ENCODE peak calls at places on chromosomes 12 and 14, in seven cellular contexts. Z is cardiac fibroblast, E is D721Med, N is MM.1S, I is PC-9, R is transverse colon, A is AG04450. M is an unnamed sample.

GRCh38 chr12:19836456-19836855 is 397.2 kb downstream of the AEBP2 start:
- DNase-seq in Z (no peak), E (no peak), N (no peak), I (no peak), R (no peak), A (no peak), M (no peak)

GRCh38 chr12:20473133-20473532 is 104.8 kb downstream of the PDE3A start:
- DNase-seq in Z (peak), E (no peak), N (no peak), I (no peak), R (no peak), A (no peak), M (no peak)

GRCh38 chr12:2751686-2752085 is 43.1 kb upstream of the FKBP4 start:
- DNase-seq in Z (no peak), E (no peak), N (no peak), I (no peak), R (no peak), A (no peak), M (no peak)

GRCh38 chr14:102949801-102950451 is 27.5 kb downstream of the AMN start:
- DNase-seq in Z (no peak), E (no peak), N (no peak), I (no peak), R (no peak), A (no peak), M (no peak)

GRCh38 chr14:58353516-58354299 is 42.0 kb upstream of the TOMM20L start:
- DNase-seq in Z (no peak), E (no peak), N (no peak), I (no peak), R (no peak), A (no peak), M (no peak)

GRCh38 chr12:33330940-33331339 is 108.7 kb downstream of the SYT10 start:
- DNase-seq in Z (no peak), E (no peak), N (no peak), I (no peak), R (no peak), A (no peak), M (peak)

GRCh38 chr12:116319851-116320621 is 42.5 kb upstream of the MED13L start:
- DNase-seq in Z (peak), E (no peak), N (peak), I (no peak), R (peak), A (peak), M (no peak)

GRCh38 chr14:29900609-29901350 is 26.9 kb downstream of the PRKD1 start:
- DNase-seq in Z (no peak), E (no peak), N (no peak), I (no peak), R (no peak), A (no peak), M (no peak)

GRCh38 chr14:105589161-105589925 is 63.0 kb downstream of the TMEM121 start:
- DNase-seq in Z (no peak), E (no peak), N (no peak), I (no peak), R (no peak), A (no peak), M (no peak)

GRCh38 chr12:21751517-21751916 is 23.0 kb downstream of the KCNJ8 start:
- DNase-seq in Z (peak), E (no peak), N (no peak), I (no peak), R (no peak), A (peak), M (no peak)

GRCh38 chr14:104697892-104698583 is 8.6 kb downstream of the INF2 start:
- DNase-seq in Z (no peak), E (no peak), N (no peak), I (peak), R (no peak), A (no peak), M (no peak)

GRCh38 chr14:85233756-85234545 is 296.0 kb upstream of the FLRT2 start:
- DNase-seq in Z (peak), E (no peak), N (no peak), I (peak), R (no peak), A (no peak), M (no peak)

GRCh38 chr12:55969356-55969755 is 2.7 kb downstream of the CDK2 start:
- DNase-seq in Z (no peak), E (no peak), N (no peak), I (no peak), R (no peak), A (no peak), M (no peak)

GRCh38 chr14:24315807-24316596 is 4.7 kb downstream of the LTB4R start:
- DNase-seq in Z (peak), E (no peak), N (no peak), I (no peak), R (peak), A (no peak), M (peak)

GRCh38 chr12:94239332-94239731 is 91.0 kb downstream of the PLXNC1 start:
- DNase-seq in Z (no peak), E (no peak), N (no peak), I (no peak), R (no peak), A (no peak), M (no peak)

GRCh38 chr12:81573228-81573627 is 185.9 kb downstream of the PPFIA2 start:
- DNase-seq in Z (peak), E (no peak), N (no peak), I (no peak), R (no peak), A (no peak), M (no peak)
- TF ChIP-seq CTCF in Z (no peak), E (no peak), N (no peak), I (no peak), R (no peak), A (no peak), M (no peak)

DNA sequence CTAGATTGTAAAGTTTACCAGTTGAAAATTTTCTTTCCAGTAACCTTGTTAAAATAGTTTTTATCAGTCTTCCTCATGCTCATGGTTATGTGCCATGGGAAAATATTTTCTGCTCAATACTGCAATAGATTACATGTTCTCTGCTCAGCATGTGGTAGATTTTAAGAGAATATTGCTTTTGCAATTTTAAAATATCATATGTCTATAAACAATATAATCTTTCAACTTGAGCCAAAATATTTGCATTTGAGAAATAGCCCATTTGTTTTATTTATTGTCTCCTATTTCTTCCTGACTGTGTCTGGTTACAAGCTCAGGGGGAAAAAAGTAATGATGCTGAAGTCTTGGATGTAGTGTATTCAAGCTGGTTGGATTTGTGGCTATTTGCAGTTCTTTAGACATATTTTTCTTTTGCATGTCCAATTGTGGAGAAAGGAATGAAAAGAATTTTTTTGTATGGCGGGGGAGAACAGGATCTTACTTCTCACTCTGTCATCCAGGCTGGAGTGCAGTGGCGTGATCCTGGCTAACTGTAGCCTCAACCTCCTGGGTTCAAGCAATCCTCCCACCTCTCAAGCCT is 342.6 kb upstream of the NAV3 start:
- DNase-seq in Z (peak), E (no peak), N (no peak), I (no peak), R (no peak), A (peak), M (no peak)
- TF ChIP-seq CTCF in Z (no peak), E (no peak), N (no peak), I (no peak), R (no peak), A (no peak), M (no peak)

DNA sequence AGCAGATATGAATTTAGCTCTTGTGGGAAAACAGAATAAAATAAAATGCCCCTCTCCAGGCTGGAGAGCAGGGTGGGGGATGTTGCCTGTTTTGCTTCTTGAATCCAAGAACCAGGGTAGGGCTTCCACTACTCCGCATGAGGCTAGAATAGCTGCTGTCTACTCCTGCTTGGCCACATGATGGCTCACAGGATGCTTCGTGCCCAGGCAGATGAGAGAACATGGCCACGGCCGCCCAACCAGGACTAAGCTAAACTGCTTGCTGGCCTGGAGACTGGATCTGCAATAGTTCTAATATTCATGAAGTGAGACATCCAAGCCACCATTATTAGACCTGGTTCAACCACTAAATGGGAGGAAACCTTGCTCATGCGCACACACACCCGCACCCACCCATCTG is 122.2 kb upstream of the METAP2 start:
- DNase-seq in Z (peak), E (no peak), N (no peak), I (no peak), R (no peak), A (no peak), M (no peak)
- TF ChIP-seq CTCF in Z (peak), E (no peak), N (no peak), I (no peak), R (no peak), A (no peak), M (no peak)

GRCh38 chr12:100862600-100863149 is 68.1 kb downstream of the ANO4 start:
- DNase-seq in Z (no peak), E (no peak), N (no peak), I (no peak), R (no peak), A (no peak), M (peak)

GRCh38 chr12:100864366-100864765 is 69.8 kb downstream of the ANO4 start:
- DNase-seq in Z (no peak), E (no peak), N (no peak), I (no peak), R (no peak), A (no peak), M (no peak)

GRCh38 chr12:100871335-100871734 is 76.8 kb downstream of the ANO4 start:
- DNase-seq in Z (no peak), E (no peak), N (no peak), I (no peak), R (no peak), A (no peak), M (no peak)

GRCh38 chr12:100867639-100868393 is 73.2 kb downstream of the ANO4 start:
- DNase-seq in Z (peak), E (no peak), N (no peak), I (no peak), R (no peak), A (no peak), M (peak)

GRCh38 chr12:100868487-100868886 is 73.9 kb downstream of the ANO4 start:
- DNase-seq in Z (peak), E (no peak), N (no peak), I (no peak), R (no peak), A (no peak), M (no peak)
- TF ChIP-seq CTCF in Z (no peak), E (no peak), N (no peak), I (no peak), R (no peak), A (no peak), M (no peak)

DNA sequence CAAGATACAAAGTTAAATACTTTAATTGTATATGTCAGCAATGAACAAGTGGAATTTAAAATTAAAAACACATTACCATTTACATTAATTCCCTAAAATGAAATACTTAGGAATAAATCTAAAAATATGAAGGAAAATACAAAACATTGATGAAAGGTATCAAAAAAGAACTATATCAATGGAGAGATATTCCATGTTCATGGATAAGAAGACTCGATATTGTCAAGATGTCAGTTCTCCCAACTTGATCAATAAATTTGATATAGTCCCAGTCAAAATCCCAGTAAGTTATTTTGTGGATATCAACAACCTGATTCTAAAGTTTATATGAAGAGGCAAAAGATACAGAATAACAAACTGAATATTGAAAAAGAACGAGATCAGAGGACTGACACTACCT is 33.5 kb downstream of the GPR68 start:
- DNase-seq in Z (no peak), E (no peak), N (no peak), I (no peak), R (no peak), A (no peak), M (no peak)
- TF ChIP-seq CTCF in Z (no peak), E (no peak), N (no peak), I (no peak), R (no peak), A (no peak), M (no peak)

DNA sequence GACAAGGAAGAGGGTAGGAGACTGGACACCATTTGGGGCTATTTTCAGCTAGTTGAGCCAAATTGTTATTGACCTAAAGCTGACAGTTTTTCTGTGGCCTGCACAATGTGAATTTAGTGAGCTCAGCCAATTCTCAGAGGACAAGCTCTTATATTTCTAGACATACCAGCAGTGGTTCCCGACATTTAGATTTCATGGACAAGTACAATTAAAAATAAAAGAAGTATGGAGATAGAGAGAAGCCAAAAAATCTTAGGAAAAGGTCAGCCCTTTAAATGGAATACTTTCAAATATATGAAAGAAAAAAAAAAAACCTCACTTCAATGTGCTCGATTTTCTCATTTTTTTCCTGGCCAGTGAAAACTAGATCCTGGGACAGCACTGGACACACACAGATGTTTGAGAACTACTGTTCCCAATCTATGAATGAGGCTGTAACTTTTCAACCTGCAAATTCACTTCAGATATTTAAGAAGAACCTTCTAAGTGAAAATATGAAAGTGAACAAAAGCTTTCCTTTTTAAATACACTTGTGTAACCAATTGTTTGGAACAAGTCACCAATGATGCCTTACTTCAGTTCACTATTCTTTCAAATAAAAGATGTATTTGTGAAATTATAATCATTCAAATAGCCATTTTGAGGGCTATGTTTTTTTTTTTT is 109.5 kb downstream of the SLC38A1 start:
- DNase-seq in Z (no peak), E (no peak), N (no peak), I (no peak), R (no peak), A (no peak), M (no peak)
- TF ChIP-seq CTCF in Z (no peak), E (no peak), N (no peak), I (no peak), R (no peak), A (no peak), M (no peak)

M was measured in Calu3.